ENCODE peak calls at places on chromosomes 5 and 9, in ten cellular contexts. One of them, this sample, is unnamed.

GRCh38 chr9:126705767-126706697 is 92.3 kb downstream of the LMX1B start:
- DNase-seq in AG09309: no peak
- DNase-seq in coronary artery: no peak
- DNase-seq in Peyer's patch: peak
- DNase-seq in A549: peak
- DNase-seq in heart right ventricle: peak
- DNase-seq in GM23338: peak
- DNase-seq in cardiac muscle cell: peak
- DNase-seq in fibroblast of the aortic adventitia: peak
- DNase-seq in uterus: peak
- DNase-seq in this sample: no peak

GRCh38 chr9:30673132-30673531 is 1711.3 kb upstream of the ACO1 start:
- DNase-seq in cardiac muscle cell: no peak
- DNase-seq in A549: no peak
- DNase-seq in heart right ventricle: no peak
- DNase-seq in coronary artery: no peak
- DNase-seq in AG09309: no peak
- DNase-seq in uterus: no peak
- DNase-seq in GM23338: no peak
- DNase-seq in Peyer's patch: no peak
- DNase-seq in fibroblast of the aortic adventitia: no peak
- DNase-seq in this sample: peak

GRCh38 chr9:119487118-119487827 is 118.0 kb upstream of the BRINP1 start:
- DNase-seq in AG09309: no peak
- DNase-seq in coronary artery: no peak
- DNase-seq in Peyer's patch: no peak
- DNase-seq in GM23338: peak
- DNase-seq in fibroblast of the aortic adventitia: no peak
- DNase-seq in A549: no peak
- DNase-seq in uterus: no peak
- DNase-seq in cardiac muscle cell: no peak
- DNase-seq in heart right ventricle: no peak
- DNase-seq in this sample: no peak

GRCh38 chr9:21443849-21444625 is 3.8 kb downstream of the IFNA1 start:
- DNase-seq in AG09309: no peak
- DNase-seq in A549: no peak
- DNase-seq in cardiac muscle cell: no peak
- DNase-seq in uterus: no peak
- DNase-seq in fibroblast of the aortic adventitia: no peak
- DNase-seq in GM23338: no peak
- DNase-seq in heart right ventricle: no peak
- DNase-seq in coronary artery: no peak
- DNase-seq in Peyer's patch: no peak
- DNase-seq in this sample: no peak

GRCh38 chr5:172055421-172055820 is 49.0 kb upstream of the FBXW11 start:
- DNase-seq in Peyer's patch: no peak
- DNase-seq in heart right ventricle: no peak
- DNase-seq in GM23338: no peak
- DNase-seq in AG09309: no peak
- DNase-seq in cardiac muscle cell: no peak
- DNase-seq in uterus: no peak
- DNase-seq in coronary artery: no peak
- DNase-seq in A549: no peak
- DNase-seq in fibroblast of the aortic adventitia: no peak
- DNase-seq in this sample: no peak

GRCh38 chr5:145521066-145521465 is 314.1 kb downstream of the PRELID2 start:
- DNase-seq in heart right ventricle: no peak
- DNase-seq in coronary artery: no peak
- DNase-seq in Peyer's patch: no peak
- DNase-seq in A549: no peak
- DNase-seq in fibroblast of the aortic adventitia: no peak
- DNase-seq in GM23338: no peak
- DNase-seq in uterus: no peak
- DNase-seq in cardiac muscle cell: no peak
- DNase-seq in AG09309: no peak
- DNase-seq in this sample: no peak

GRCh38 chr5:68344447-68345111 is 129.0 kb downstream of the PIK3R1 start:
- DNase-seq in uterus: no peak
- DNase-seq in Peyer's patch: no peak
- DNase-seq in cardiac muscle cell: peak
- DNase-seq in A549: peak
- DNase-seq in AG09309: no peak
- DNase-seq in heart right ventricle: no peak
- DNase-seq in coronary artery: no peak
- DNase-seq in fibroblast of the aortic adventitia: peak
- DNase-seq in GM23338: no peak
- DNase-seq in this sample: no peak

GRCh38 chr9:136648746-136649145 is 14.0 kb upstream of the EGFL7 start:
- DNase-seq in A549: no peak
- DNase-seq in coronary artery: no peak
- DNase-seq in AG09309: no peak
- DNase-seq in GM23338: no peak
- DNase-seq in cardiac muscle cell: peak
- DNase-seq in heart right ventricle: peak
- DNase-seq in Peyer's patch: peak
- DNase-seq in fibroblast of the aortic adventitia: no peak
- DNase-seq in uterus: no peak
- DNase-seq in this sample: no peak

GRCh38 chr9:599933-600461 is 241.5 kb upstream of the DMRT1 start:
- DNase-seq in GM23338: no peak
- DNase-seq in fibroblast of the aortic adventitia: no peak
- DNase-seq in cardiac muscle cell: no peak
- DNase-seq in heart right ventricle: no peak
- DNase-seq in AG09309: no peak
- DNase-seq in Peyer's patch: no peak
- DNase-seq in A549: no peak
- DNase-seq in coronary artery: no peak
- DNase-seq in uterus: no peak
- DNase-seq in this sample: no peak

GRCh38 chr5:179754024-179754423 is 21.4 kb downstream of the MAML1 start:
- DNase-seq in uterus: no peak
- DNase-seq in heart right ventricle: no peak
- DNase-seq in AG09309: no peak
- DNase-seq in A549: no peak
- DNase-seq in coronary artery: no peak
- DNase-seq in GM23338: no peak
- DNase-seq in Peyer's patch: peak
- DNase-seq in fibroblast of the aortic adventitia: no peak
- DNase-seq in cardiac muscle cell: no peak
- DNase-seq in this sample: no peak

GRCh38 chr9:85640425-85640824 is 101.3 kb downstream of the AGTPBP1 start:
- DNase-seq in uterus: no peak
- DNase-seq in cardiac muscle cell: no peak
- DNase-seq in AG09309: no peak
- DNase-seq in heart right ventricle: no peak
- DNase-seq in coronary artery: no peak
- DNase-seq in fibroblast of the aortic adventitia: no peak
- DNase-seq in GM23338: no peak
- DNase-seq in A549: no peak
- DNase-seq in Peyer's patch: no peak
- DNase-seq in this sample: no peak

GRCh38 chr5:140992878-140993277 is 26.6 kb downstream of the PCDHAC2 start:
- DNase-seq in uterus: no peak
- DNase-seq in fibroblast of the aortic adventitia: no peak
- DNase-seq in A549: no peak
- DNase-seq in cardiac muscle cell: no peak
- DNase-seq in AG09309: no peak
- DNase-seq in Peyer's patch: no peak
- DNase-seq in coronary artery: no peak
- DNase-seq in heart right ventricle: no peak
- DNase-seq in GM23338: no peak
- DNase-seq in this sample: no peak

GRCh38 chr5:147445951-147446350 is 63.9 kb downstream of the DPYSL3 start:
- DNase-seq in coronary artery: no peak
- DNase-seq in fibroblast of the aortic adventitia: no peak
- DNase-seq in GM23338: no peak
- DNase-seq in uterus: no peak
- DNase-seq in heart right ventricle: no peak
- DNase-seq in cardiac muscle cell: no peak
- DNase-seq in AG09309: no peak
- DNase-seq in A549: no peak
- DNase-seq in Peyer's patch: no peak
- DNase-seq in this sample: no peak

GRCh38 chr5:147445093-147445492 is 64.8 kb downstream of the DPYSL3 start:
- DNase-seq in GM23338: no peak
- DNase-seq in fibroblast of the aortic adventitia: peak
- DNase-seq in Peyer's patch: no peak
- DNase-seq in coronary artery: no peak
- DNase-seq in heart right ventricle: no peak
- DNase-seq in cardiac muscle cell: no peak
- DNase-seq in AG09309: no peak
- DNase-seq in A549: no peak
- DNase-seq in uterus: no peak
- DNase-seq in this sample: no peak

GRCh38 chr5:147439253-147439652 is 70.6 kb downstream of the DPYSL3 start:
- DNase-seq in uterus: no peak
- DNase-seq in GM23338: no peak
- DNase-seq in coronary artery: no peak
- DNase-seq in A549: no peak
- DNase-seq in heart right ventricle: no peak
- DNase-seq in fibroblast of the aortic adventitia: no peak
- DNase-seq in cardiac muscle cell: no peak
- DNase-seq in AG09309: no peak
- DNase-seq in Peyer's patch: no peak
- DNase-seq in this sample: no peak

GRCh38 chr5:147441191-147441695 is 68.6 kb downstream of the DPYSL3 start:
- DNase-seq in fibroblast of the aortic adventitia: no peak
- DNase-seq in coronary artery: no peak
- DNase-seq in cardiac muscle cell: no peak
- DNase-seq in AG09309: no peak
- DNase-seq in uterus: no peak
- DNase-seq in A549: no peak
- DNase-seq in heart right ventricle: no peak
- DNase-seq in GM23338: no peak
- DNase-seq in Peyer's patch: no peak
- DNase-seq in this sample: no peak

DNA sequence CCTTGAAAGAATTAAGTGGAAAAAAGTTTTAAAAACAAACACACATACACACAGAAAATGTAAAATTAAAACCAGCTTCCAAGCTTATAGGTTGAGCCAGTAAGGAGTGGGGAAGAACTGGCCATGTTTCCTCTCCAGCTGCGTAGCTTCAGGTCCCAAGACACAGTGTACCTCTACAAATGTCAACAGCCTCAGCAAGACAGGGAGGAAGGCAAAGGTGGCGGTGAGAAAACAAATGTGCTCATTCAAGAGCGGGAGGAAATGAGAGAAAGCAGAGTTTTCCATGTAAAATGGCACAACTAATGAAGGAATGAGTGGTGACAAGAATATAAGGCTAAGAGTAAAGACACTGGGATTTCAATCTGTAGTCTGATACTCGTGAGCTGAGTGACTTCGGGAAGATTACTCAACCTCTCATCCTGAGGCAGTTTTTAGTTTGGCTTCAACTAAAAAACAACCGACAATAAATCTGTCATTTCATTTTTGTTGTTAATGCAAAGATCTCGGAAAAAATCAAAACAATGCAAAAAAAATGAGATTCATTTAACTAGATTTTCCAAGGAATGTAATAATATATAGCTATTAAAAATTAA is 67.6 kb downstream of the DPYSL3 start:
- DNase-seq in AG09309: no peak
- DNase-seq in heart right ventricle: no peak
- DNase-seq in coronary artery: no peak
- DNase-seq in GM23338: no peak
- DNase-seq in cardiac muscle cell: no peak
- DNase-seq in Peyer's patch: no peak
- DNase-seq in fibroblast of the aortic adventitia: no peak
- DNase-seq in uterus: no peak
- DNase-seq in A549: no peak
- DNase-seq in this sample: no peak
- H3K4me3 ChIP-seq in AG09309: no peak
- H3K4me3 ChIP-seq in heart right ventricle: no peak
- H3K4me3 ChIP-seq in coronary artery: no peak
- H3K4me3 ChIP-seq in GM23338: no peak
- H3K4me3 ChIP-seq in cardiac muscle cell: no peak
- H3K4me3 ChIP-seq in Peyer's patch: no peak
- H3K4me3 ChIP-seq in fibroblast of the aortic adventitia: no peak
- H3K4me3 ChIP-seq in uterus: no peak
- H3K4me3 ChIP-seq in A549: no peak
- H3K4me3 ChIP-seq in this sample: no peak

GRCh38 chr5:40240111-40240510 is 439.6 kb upstream of the PTGER4 start:
- DNase-seq in GM23338: no peak
- DNase-seq in Peyer's patch: no peak
- DNase-seq in AG09309: no peak
- DNase-seq in fibroblast of the aortic adventitia: peak
- DNase-seq in uterus: no peak
- DNase-seq in A549: peak
- DNase-seq in heart right ventricle: no peak
- DNase-seq in cardiac muscle cell: no peak
- DNase-seq in coronary artery: no peak
- DNase-seq in this sample: peak
- H3K4me3 ChIP-seq in GM23338: no peak
- H3K4me3 ChIP-seq in Peyer's patch: no peak
- H3K4me3 ChIP-seq in AG09309: no peak
- H3K4me3 ChIP-seq in fibroblast of the aortic adventitia: no peak
- H3K4me3 ChIP-seq in uterus: no peak
- H3K4me3 ChIP-seq in A549: no peak
- H3K4me3 ChIP-seq in heart right ventricle: no peak
- H3K4me3 ChIP-seq in cardiac muscle cell: no peak
- H3K4me3 ChIP-seq in coronary artery: no peak
- H3K4me3 ChIP-seq in this sample: no peak

DNA sequence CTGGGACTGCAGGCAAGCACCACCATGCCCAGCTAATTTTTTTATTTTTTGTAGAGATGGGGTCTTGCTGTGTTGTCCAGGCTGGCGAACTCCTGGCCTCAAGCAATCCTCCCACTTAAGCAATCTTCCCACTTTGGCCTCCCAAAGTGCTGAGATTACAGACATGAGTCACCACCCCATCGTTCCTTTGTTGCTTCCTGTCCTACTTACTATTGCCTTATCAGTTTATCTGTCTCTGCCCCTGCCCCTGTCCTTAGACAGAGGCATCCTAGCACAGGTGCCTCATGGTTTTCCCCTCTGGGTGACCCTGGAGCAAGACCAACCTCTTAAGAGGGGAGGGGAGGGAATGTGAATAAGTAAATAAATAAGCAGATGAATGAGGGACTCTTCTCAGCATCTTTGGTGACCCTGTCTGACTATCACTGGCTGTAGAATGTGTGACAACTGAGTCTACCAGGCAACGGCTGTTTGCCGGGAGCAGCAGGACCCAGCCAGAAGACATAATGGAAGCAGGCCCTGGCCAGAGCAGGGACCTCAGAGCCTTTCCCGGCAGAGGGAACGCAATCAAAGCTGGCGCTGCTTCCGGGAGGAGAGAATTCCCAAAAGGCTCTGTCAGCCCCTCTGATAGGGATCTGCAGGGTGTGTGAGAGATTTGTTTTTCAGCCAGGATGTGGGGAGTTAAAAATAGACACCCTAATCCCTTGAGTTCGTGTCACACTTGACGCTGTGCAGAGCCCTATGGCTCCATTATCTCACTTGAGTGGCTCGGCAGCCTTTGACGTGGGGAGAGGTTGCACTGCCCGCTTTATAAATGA is 43.8 kb upstream of the DAB2IP start:
- DNase-seq in coronary artery: no peak
- DNase-seq in Peyer's patch: no peak
- DNase-seq in AG09309: no peak
- DNase-seq in GM23338: no peak
- DNase-seq in heart right ventricle: peak
- DNase-seq in fibroblast of the aortic adventitia: peak
- DNase-seq in A549: peak
- DNase-seq in cardiac muscle cell: peak
- DNase-seq in uterus: peak
- DNase-seq in this sample: no peak
- H3K4me3 ChIP-seq in coronary artery: peak
- H3K4me3 ChIP-seq in Peyer's patch: no peak
- H3K4me3 ChIP-seq in AG09309: no peak
- H3K4me3 ChIP-seq in GM23338: no peak
- H3K4me3 ChIP-seq in heart right ventricle: peak
- H3K4me3 ChIP-seq in fibroblast of the aortic adventitia: no peak
- H3K4me3 ChIP-seq in A549: no peak
- H3K4me3 ChIP-seq in cardiac muscle cell: no peak
- H3K4me3 ChIP-seq in uterus: no peak
- H3K4me3 ChIP-seq in this sample: no peak

GRCh38 chr9:95261890-95262289 is 55.6 kb downstream of the FANCC start:
- DNase-seq in coronary artery: no peak
- DNase-seq in uterus: no peak
- DNase-seq in cardiac muscle cell: peak
- DNase-seq in fibroblast of the aortic adventitia: peak
- DNase-seq in heart right ventricle: no peak
- DNase-seq in GM23338: no peak
- DNase-seq in AG09309: no peak
- DNase-seq in Peyer's patch: no peak
- DNase-seq in A549: no peak
- DNase-seq in this sample: peak
- H3K4me3 ChIP-seq in coronary artery: no peak
- H3K4me3 ChIP-seq in uterus: no peak
- H3K4me3 ChIP-seq in cardiac muscle cell: no peak
- H3K4me3 ChIP-seq in fibroblast of the aortic adventitia: no peak
- H3K4me3 ChIP-seq in heart right ventricle: no peak
- H3K4me3 ChIP-seq in GM23338: no peak
- H3K4me3 ChIP-seq in AG09309: no peak
- H3K4me3 ChIP-seq in Peyer's patch: no peak
- H3K4me3 ChIP-seq in A549: no peak
- H3K4me3 ChIP-seq in this sample: no peak